ENCODE peak calls at places on chromosomes 11 and 22, in four cellular contexts. One of them, this sample, is unnamed.
A peak's percentile ranks its signal among the peaks of the same experiment; 100 is the strongest.

GRCh38 chr11:17646451-17647145 is 72.8 kb upstream of the MYOD1 start:
- DNase-seq in right lobe of liver: no peak
- DNase-seq in A549: no peak
- DNase-seq in uterus: no peak
- DNase-seq in this sample: no peak

GRCh38 chr11:86537541-86538222 is 134.7 kb downstream of the ME3 start:
- DNase-seq in right lobe of liver: no peak
- DNase-seq in uterus: no peak
- DNase-seq in A549: no peak
- DNase-seq in this sample: no peak

GRCh38 chr22:44711701-44712100 is 9.7 kb downstream of the PRR5 start:
- DNase-seq in right lobe of liver: no peak
- DNase-seq in A549: no peak
- DNase-seq in uterus: no peak
- DNase-seq in this sample: no peak

GRCh38 chr22:30435674-30436126 is 10.1 kb downstream of the MTFP1 start:
- DNase-seq in uterus: peak; percentile 24
- DNase-seq in right lobe of liver: no peak
- DNase-seq in A549: no peak
- DNase-seq in this sample: peak; percentile 54

GRCh38 chr11:60314607-60315321 is 12.3 kb upstream of the MS4A6E start:
- DNase-seq in A549: no peak
- DNase-seq in right lobe of liver: no peak
- DNase-seq in uterus: no peak
- DNase-seq in this sample: no peak

GRCh38 chr11:130441726-130442125 is 6.7 kb upstream of the ADAMTS15 start:
- DNase-seq in right lobe of liver: no peak
- DNase-seq in A549: no peak
- DNase-seq in uterus: no peak
- DNase-seq in this sample: no peak

GRCh38 chr11:82998697-82999096 is 73.0 kb downstream of the RAB30 start:
- DNase-seq in A549: no peak
- DNase-seq in right lobe of liver: no peak
- DNase-seq in uterus: no peak
- DNase-seq in this sample: no peak

GRCh38 chr22:42643632-42644421 is 3.4 kb upstream of the ATP5MGL start:
- DNase-seq in A549: no peak
- DNase-seq in right lobe of liver: no peak
- DNase-seq in uterus: no peak
- DNase-seq in this sample: no peak

GRCh38 chr11:8699903-8700302 is 17.3 kb downstream of the RPL27A start:
- DNase-seq in right lobe of liver: no peak
- DNase-seq in uterus: no peak
- DNase-seq in A549: no peak
- DNase-seq in this sample: no peak

GRCh38 chr11:95092549-95093324 is 3.1 kb downstream of the ENDOD1 start:
- DNase-seq in right lobe of liver: no peak
- DNase-seq in uterus: no peak
- DNase-seq in A549: peak; percentile 41
- DNase-seq in this sample: no peak

GRCh38 chr11:1820463-1821325 is 14.1 kb upstream of the SYT8 start:
- DNase-seq in A549: no peak
- DNase-seq in uterus: no peak
- DNase-seq in right lobe of liver: no peak
- DNase-seq in this sample: no peak

GRCh38 chr11:117175781-117176180 is 2.8 kb upstream of the SIDT2 start:
- DNase-seq in uterus: no peak
- DNase-seq in right lobe of liver: no peak
- DNase-seq in A549: no peak
- DNase-seq in this sample: no peak

GRCh38 chr11:103871923-103872551 is 164.4 kb upstream of the DDI1 start:
- DNase-seq in A549: no peak
- DNase-seq in right lobe of liver: no peak
- DNase-seq in uterus: no peak
- DNase-seq in this sample: no peak

GRCh38 chr11:123034587-123034986 is 27.3 kb downstream of the HSPA8 start:
- DNase-seq in right lobe of liver: no peak
- DNase-seq in A549: no peak
- DNase-seq in uterus: no peak
- DNase-seq in this sample: no peak

GRCh38 chr11:108871152-108871551 is 206.3 kb downstream of the DDX10 start:
- DNase-seq in A549: no peak
- DNase-seq in right lobe of liver: no peak
- DNase-seq in uterus: no peak
- DNase-seq in this sample: no peak

GRCh38 chr11:10934293-10934850 is 76.5 kb upstream of the ZBED5 start:
- DNase-seq in right lobe of liver: no peak
- DNase-seq in uterus: no peak
- DNase-seq in A549: no peak
- DNase-seq in this sample: no peak

GRCh38 chr11:116910378-116910777 is 73.0 kb upstream of the APOA1 start:
- DNase-seq in uterus: no peak
- DNase-seq in A549: no peak
- DNase-seq in right lobe of liver: no peak
- DNase-seq in this sample: no peak

GRCh38 chr11:70739091-70739490 is 340.8 kb downstream of the CTTN start:
- DNase-seq in uterus: no peak
- DNase-seq in right lobe of liver: no peak
- DNase-seq in A549: no peak
- DNase-seq in this sample: peak; percentile 35

GRCh38 chr22:35752172-35752832 is 34.6 kb downstream of the APOL5 start:
- DNase-seq in uterus: no peak
- DNase-seq in A549: no peak
- DNase-seq in right lobe of liver: no peak
- DNase-seq in this sample: no peak
- TF ChIP-seq CTCF in uterus: no peak
- TF ChIP-seq CTCF in A549: no peak
- TF ChIP-seq CTCF in right lobe of liver: no peak
- TF ChIP-seq CTCF in this sample: no peak

GRCh38 chr11:62791501-62792192 is at the start of gene TMEM223:
- DNase-seq in uterus: peak; percentile 87
- DNase-seq in right lobe of liver: peak; percentile 91
- DNase-seq in A549: peak; percentile 79
- DNase-seq in this sample: peak; percentile 93
- TF ChIP-seq CTCF in uterus: no peak
- TF ChIP-seq CTCF in right lobe of liver: peak; percentile 32
- TF ChIP-seq CTCF in A549: no peak
- TF ChIP-seq CTCF in this sample: peak; percentile 40

DNA sequence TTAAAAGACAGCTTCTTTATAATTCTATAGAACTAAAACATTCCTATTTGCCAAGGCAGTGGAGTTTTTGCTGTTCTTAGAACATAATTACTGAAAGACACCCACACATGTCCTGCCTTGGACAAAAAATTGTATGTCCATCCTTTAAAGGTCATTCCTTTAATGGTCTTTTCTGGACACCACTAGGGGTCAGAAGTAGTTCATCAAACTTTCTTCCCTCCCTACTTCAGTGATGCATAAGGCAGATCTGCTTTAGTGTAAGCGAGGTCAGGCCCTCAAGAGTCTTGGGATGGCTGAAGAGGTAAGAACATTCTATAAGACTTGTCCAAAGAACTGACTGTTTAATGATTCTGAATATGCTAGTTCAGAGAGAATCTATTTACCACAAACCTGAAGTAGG is 4.3 kb upstream of the OR51V1 start:
- DNase-seq in uterus: no peak
- DNase-seq in right lobe of liver: no peak
- DNase-seq in A549: peak; percentile 64
- DNase-seq in this sample: no peak
- TF ChIP-seq CTCF in uterus: peak; percentile 26
- TF ChIP-seq CTCF in right lobe of liver: peak; percentile 38
- TF ChIP-seq CTCF in A549: peak; percentile 79
- TF ChIP-seq CTCF in this sample: peak; percentile 39

GRCh38 chr11:68889948-68890446 is 13.6 kb downstream of the MRPL21 start:
- DNase-seq in uterus: peak; percentile 79
- DNase-seq in right lobe of liver: no peak
- DNase-seq in A549: peak; percentile 52
- DNase-seq in this sample: no peak
- TF ChIP-seq CTCF in uterus: peak; percentile 53
- TF ChIP-seq CTCF in right lobe of liver: no peak
- TF ChIP-seq CTCF in A549: peak; percentile 47
- TF ChIP-seq CTCF in this sample: peak; percentile 25

DNA sequence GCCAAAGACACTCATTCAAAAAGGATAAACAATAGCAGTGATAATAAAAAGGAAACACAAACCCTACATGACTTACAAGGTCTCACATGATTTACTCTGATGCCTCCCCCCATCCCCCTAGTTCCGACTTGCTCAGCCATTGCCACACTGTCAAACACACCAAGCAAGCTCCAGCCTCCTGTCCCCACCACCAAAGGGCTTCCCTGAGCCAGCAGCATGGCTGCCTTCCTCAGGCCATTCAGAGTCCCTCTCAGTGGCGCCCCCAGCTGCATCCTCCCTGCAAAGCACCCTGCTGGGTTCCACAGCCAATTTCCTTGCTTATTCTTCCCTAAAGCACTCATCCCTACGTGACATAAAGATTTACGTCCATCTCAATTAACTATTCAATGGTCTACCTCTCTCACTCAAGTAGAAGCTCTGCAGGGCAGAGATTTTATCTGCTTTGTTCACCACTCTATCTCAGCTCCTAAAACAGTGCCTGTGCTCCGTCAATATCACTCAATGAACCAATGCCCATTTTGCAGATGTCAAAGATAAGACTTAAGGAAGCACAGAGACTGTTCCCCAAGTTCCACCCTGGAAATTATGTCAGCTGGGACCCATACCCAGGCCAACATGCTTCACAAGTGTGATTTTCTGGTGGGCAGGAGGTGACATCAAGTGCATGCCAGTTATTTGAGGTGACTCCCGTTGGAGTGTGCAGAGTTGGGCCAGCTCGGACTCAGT is 106.9 kb downstream of the SYN3 start:
- DNase-seq in uterus: no peak
- DNase-seq in right lobe of liver: no peak
- DNase-seq in A549: no peak
- DNase-seq in this sample: no peak
- TF ChIP-seq CTCF in uterus: no peak
- TF ChIP-seq CTCF in right lobe of liver: no peak
- TF ChIP-seq CTCF in A549: no peak
- TF ChIP-seq CTCF in this sample: peak; percentile 15

GRCh38 chr22:23775779-23776375 is 3.2 kb downstream of the MMP11 start:
- DNase-seq in A549: no peak
- DNase-seq in uterus: no peak
- DNase-seq in right lobe of liver: no peak
- DNase-seq in this sample: no peak

GRCh38 chr22:23774114-23774921 is 1.7 kb downstream of the MMP11 start:
- DNase-seq in right lobe of liver: no peak
- DNase-seq in A549: no peak
- DNase-seq in uterus: no peak
- DNase-seq in this sample: no peak

GRCh38 chr22:23774922-23775436 is 2.3 kb downstream of the MMP11 start:
- DNase-seq in right lobe of liver: no peak
- DNase-seq in uterus: no peak
- DNase-seq in A549: no peak
- DNase-seq in this sample: no peak

GRCh38 chr22:23772315-23773246 is at the start of gene MMP11:
- DNase-seq in A549: no peak
- DNase-seq in right lobe of liver: peak; percentile 64
- DNase-seq in uterus: peak; percentile 63
- DNase-seq in this sample: peak; percentile 64

GRCh38 chr22:23773247-23774113 is 831 bp downstream of the MMP11 start:
- DNase-seq in uterus: no peak
- DNase-seq in right lobe of liver: no peak
- DNase-seq in A549: no peak
- DNase-seq in this sample: no peak
- TF ChIP-seq CTCF in uterus: no peak
- TF ChIP-seq CTCF in right lobe of liver: no peak
- TF ChIP-seq CTCF in A549: no peak
- TF ChIP-seq CTCF in this sample: no peak

DNA sequence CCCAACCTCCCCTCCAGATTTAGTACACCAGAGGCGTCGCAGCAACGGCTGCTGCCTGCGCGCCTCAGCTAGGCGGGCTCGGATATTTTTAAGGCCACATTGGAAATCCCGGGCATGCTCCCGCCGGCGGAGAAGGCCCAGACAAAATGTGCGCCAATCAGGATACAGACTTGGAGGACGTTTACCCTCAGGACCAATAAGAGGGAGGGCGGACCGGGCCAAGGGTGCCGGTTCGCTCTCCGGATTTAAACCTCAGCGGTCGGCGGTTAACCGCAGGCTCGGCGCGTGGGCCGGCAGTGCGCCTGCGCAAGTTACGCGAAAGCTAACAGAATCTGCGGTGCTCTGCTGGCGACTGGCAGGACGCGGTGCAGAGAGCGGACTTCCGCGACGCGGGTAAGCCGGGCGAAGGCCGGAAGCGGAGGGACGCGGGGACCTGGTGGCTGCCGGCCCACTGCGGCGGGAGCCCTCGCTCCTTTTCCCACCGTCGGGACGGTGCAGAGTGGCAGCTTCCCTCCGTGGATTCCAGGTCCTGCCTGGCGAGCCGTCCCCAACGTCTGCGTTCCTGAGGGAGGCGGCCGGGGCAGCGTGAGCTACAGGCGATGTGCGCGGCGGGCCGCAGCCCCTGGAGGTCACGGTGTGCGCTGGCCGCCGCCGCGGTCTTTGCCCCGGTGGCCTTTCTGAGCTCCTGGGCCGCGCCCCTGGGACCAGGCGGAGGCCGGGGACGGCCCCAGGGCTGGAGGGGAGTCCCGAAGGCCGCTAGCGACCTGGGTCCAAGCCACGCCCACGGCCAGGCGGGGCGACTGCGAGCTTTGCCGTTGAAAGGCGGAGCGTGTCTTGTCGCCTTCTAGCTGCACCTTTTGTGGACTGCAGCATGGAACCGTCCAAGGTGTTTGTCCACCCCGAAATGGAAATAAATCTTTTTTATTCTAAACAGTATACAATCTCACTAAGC is at the start of gene HYLS1:
- DNase-seq in right lobe of liver: peak; percentile 96
- DNase-seq in A549: peak; percentile 89
- DNase-seq in uterus: peak; percentile 93
- DNase-seq in this sample: peak; percentile 96
- TF ChIP-seq CTCF in right lobe of liver: peak; percentile 46
- TF ChIP-seq CTCF in A549: no peak
- TF ChIP-seq CTCF in uterus: peak; percentile 42
- TF ChIP-seq CTCF in this sample: no peak